ENCODE peak calls at places on chromosomes 4 and X, in ten cellular contexts. U is NCI-H748 treated with DMSO at 0.1 percent for 48 hours; F is AG09309; P is activated T-cell treated with anti-CD3 and anti-CD28 coated beads, Interleukin-2, amount 50 U/mL, for 4 hours; J is amniotic epithelial cell; L is stimulated activated CD4-positive, alpha-beta T cell treated with anti-CD3 and anti-CD28 coated beads, TNF-alpha, amount 100 ng/mL, for 48 hours; N is HFF-Myc; G is CD8-positive, alpha-beta memory T cell; V is H4; A is NAMALWA. O is an unnamed sample.

GRCh38 chrX:153493085-153493484 is 1.7 kb upstream of the BGN start:
- DNase-seq in U (no peak), F (no peak), P (no peak), J (no peak), L (no peak), N (no peak), G (no peak), V (no peak), A (no peak), O (no peak)

GRCh38 chr4:93334003-93334402 is 494.6 kb upstream of the ATOH1 start:
- DNase-seq in U (peak), F (no peak), P (no peak), J (no peak), L (no peak), N (no peak), G (no peak), V (no peak), A (no peak), O (no peak)

GRCh38 chrX:137052641-137053235 is 18.9 kb upstream of the GPR101 start:
- DNase-seq in U (peak), F (no peak), P (peak), J (no peak), L (no peak), N (no peak), G (no peak), V (no peak), A (no peak), O (no peak)

GRCh38 chr4:56425518-56425917 is 9.9 kb downstream of the PPAT start:
- DNase-seq in U (no peak), F (no peak), P (no peak), J (no peak), L (no peak), N (no peak), G (no peak), V (no peak), A (no peak), O (no peak)

GRCh38 chr4:173288296-173288695 is 45.9 kb downstream of the HMGB2 start:
- DNase-seq in U (peak), F (no peak), P (peak), J (peak), L (peak), N (peak), G (peak), V (no peak), A (peak), O (peak)

GRCh38 chr4:152021788-152022438 is 261.1 kb upstream of the GATB start:
- DNase-seq in U (no peak), F (no peak), P (no peak), J (no peak), L (no peak), N (no peak), G (no peak), V (no peak), A (no peak), O (no peak)

GRCh38 chr4:151315212-151315886 is 10.1 kb downstream of the SH3D19 start:
- DNase-seq in U (no peak), F (no peak), P (no peak), J (no peak), L (no peak), N (no peak), G (no peak), V (no peak), A (no peak), O (no peak)

GRCh38 chrX:118655561-118656246 is 71.7 kb upstream of the IL13RA1 start:
- DNase-seq in U (no peak), F (peak), P (no peak), J (peak), L (no peak), N (no peak), G (no peak), V (peak), A (no peak), O (no peak)

GRCh38 chr4:121791481-121791880 is 9.6 kb upstream of the EXOSC9 start:
- DNase-seq in U (no peak), F (peak), P (no peak), J (peak), L (no peak), N (no peak), G (no peak), V (peak), A (no peak), O (no peak)

GRCh38 chr4:119080721-119081541 is 54.7 kb upstream of the MYOZ2 start:
- DNase-seq in U (no peak), F (no peak), P (no peak), J (no peak), L (no peak), N (no peak), G (no peak), V (no peak), A (no peak), O (no peak)

GRCh38 chr4:26085581-26085980 is 171.6 kb downstream of the SMIM20 start:
- DNase-seq in U (no peak), F (no peak), P (no peak), J (no peak), L (no peak), N (no peak), G (no peak), V (no peak), A (no peak), O (no peak)

GRCh38 chr4:145545538-145546224 is 64.0 kb downstream of the SMAD1 start:
- DNase-seq in U (no peak), F (peak), P (no peak), J (peak), L (no peak), N (peak), G (no peak), V (peak), A (no peak), O (no peak)

GRCh38 chr4:74618659-74619058 is 173.7 kb downstream of the AREG start:
- DNase-seq in U (no peak), F (no peak), P (no peak), J (peak), L (no peak), N (no peak), G (no peak), V (no peak), A (no peak), O (no peak)

GRCh38 chr4:48180234-48180633 is 46.2 kb upstream of the TXK start:
- DNase-seq in U (no peak), F (no peak), P (no peak), J (peak), L (no peak), N (no peak), G (no peak), V (no peak), A (no peak), O (no peak)

GRCh38 chr4:141971854-141972253 is 335.5 kb downstream of the IL15 start:
- DNase-seq in U (no peak), F (no peak), P (no peak), J (peak), L (no peak), N (no peak), G (no peak), V (no peak), A (no peak), O (no peak)